ENCODE peak calls at places on chromosomes 6 and 20, in eight cellular contexts. Y, B, W, C, F, S, P and A are unnamed samples.

GRCh38 chr20:37954205-37954604 is 51.3 kb downstream of the VSTM2L start:
- DNase-seq in B (no peak), F (no peak), Y (no peak), W (no peak), P (no peak), S (no peak), C (no peak), A (no peak)

GRCh38 chr20:48210111-48211029 is 425.1 kb upstream of the SULF2 start:
- DNase-seq in W (no peak), F (no peak), C (no peak), B (no peak), S (no peak), Y (no peak), P (no peak), A (no peak)

GRCh38 chr6:169156108-169156821 is 97.4 kb downstream of the THBS2 start:
- DNase-seq in B (no peak), S (no peak), Y (peak), F (no peak), C (no peak), W (no peak), P (no peak), A (no peak)

GRCh38 chr6:73180718-73181619 is 44.3 kb downstream of the KHDC1L start:
- DNase-seq in B (peak), P (no peak), Y (peak), F (peak), S (no peak), W (peak), C (peak), A (no peak)

GRCh38 chr20:62413896-62414481 is 6.9 kb upstream of the CABLES2 start:
- DNase-seq in S (no peak), C (no peak), F (no peak), W (no peak), B (no peak), Y (no peak), P (no peak), A (no peak)

GRCh38 chr20:50053790-50054547 is 59.0 kb downstream of the UBE2V1 start:
- DNase-seq in P (no peak), Y (no peak), B (no peak), W (no peak), F (no peak), S (no peak), C (peak), A (no peak)

GRCh38 chr6:108897371-108897770 is 49.1 kb downstream of the ARMC2 start:
- DNase-seq in Y (peak), P (no peak), W (peak), C (no peak), S (no peak), F (no peak), B (no peak), A (no peak)

GRCh38 chr20:2845607-2846006 is 5.1 kb downstream of the VPS16 start:
- DNase-seq in S (no peak), C (no peak), B (no peak), F (no peak), P (no peak), W (no peak), Y (no peak), A (no peak)

GRCh38 chr6:70150521-70150920 is 152.4 kb downstream of the COL9A1 start:
- DNase-seq in F (no peak), P (no peak), S (no peak), B (no peak), W (no peak), Y (no peak), C (no peak), A (no peak)

GRCh38 chr6:111087106-111087835 is at the start of gene SLC16A10:
- DNase-seq in F (peak), B (peak), W (peak), S (peak), C (peak), Y (no peak), P (peak), A (peak)

GRCh38 chr6:125588268-125588667 is 161.2 kb upstream of the HEY2 start:
- DNase-seq in C (no peak), W (no peak), F (no peak), S (no peak), P (no peak), Y (peak), B (no peak), A (no peak)

GRCh38 chr6:124022641-124023040 is 219.0 kb downstream of the NKAIN2 start:
- DNase-seq in S (no peak), F (no peak), Y (no peak), B (no peak), W (no peak), C (no peak), P (no peak), A (no peak)

GRCh38 chr6:124028117-124028516 is 224.5 kb downstream of the NKAIN2 start:
- DNase-seq in C (no peak), Y (no peak), F (no peak), P (no peak), W (no peak), B (no peak), S (no peak), A (no peak)

GRCh38 chr6:124026645-124027044 is 223.0 kb downstream of the NKAIN2 start:
- DNase-seq in Y (no peak), S (no peak), C (no peak), B (no peak), F (no peak), W (no peak), P (no peak), A (no peak)

GRCh38 chr6:124029535-124029934 is 225.9 kb downstream of the NKAIN2 start:
- DNase-seq in C (no peak), W (no peak), P (no peak), S (no peak), F (no peak), B (no peak), Y (no peak), A (no peak)

GRCh38 chr6:124027392-124027791 is 223.7 kb downstream of the NKAIN2 start:
- DNase-seq in Y (no peak), S (no peak), C (no peak), P (no peak), B (no peak), W (no peak), F (no peak), A (no peak)
- H3K27ac ChIP-seq in Y (no peak), S (no peak), C (no peak), P (no peak), B (no peak), W (no peak), F (no peak), A (no peak)

DNA sequence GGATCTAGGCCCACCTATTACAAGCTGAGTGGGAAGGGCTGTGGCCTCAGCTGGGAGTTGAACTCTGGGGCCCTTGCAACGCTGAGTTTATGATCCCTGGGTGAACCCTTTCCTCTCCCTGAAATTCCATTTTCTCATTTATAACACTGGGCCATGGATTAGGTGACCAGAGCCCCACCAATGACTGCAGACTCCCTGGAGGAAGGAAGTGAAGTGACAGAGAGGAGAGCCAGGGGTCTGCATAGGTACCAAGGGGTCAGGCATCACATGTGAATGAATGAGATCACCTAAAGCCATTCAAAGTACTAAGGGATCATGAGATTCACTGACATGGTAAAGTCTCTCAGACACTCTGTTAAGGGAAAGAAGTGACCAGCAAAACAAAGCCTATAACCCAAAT is 46.5 kb upstream of the DSN1 start:
- DNase-seq in Y (no peak), P (no peak), B (no peak), W (no peak), S (no peak), C (no peak), F (no peak), A (no peak)
- H3K27ac ChIP-seq in Y (no peak), P (no peak), B (peak), W (no peak), S (no peak), C (no peak), F (peak), A (peak)

DNA sequence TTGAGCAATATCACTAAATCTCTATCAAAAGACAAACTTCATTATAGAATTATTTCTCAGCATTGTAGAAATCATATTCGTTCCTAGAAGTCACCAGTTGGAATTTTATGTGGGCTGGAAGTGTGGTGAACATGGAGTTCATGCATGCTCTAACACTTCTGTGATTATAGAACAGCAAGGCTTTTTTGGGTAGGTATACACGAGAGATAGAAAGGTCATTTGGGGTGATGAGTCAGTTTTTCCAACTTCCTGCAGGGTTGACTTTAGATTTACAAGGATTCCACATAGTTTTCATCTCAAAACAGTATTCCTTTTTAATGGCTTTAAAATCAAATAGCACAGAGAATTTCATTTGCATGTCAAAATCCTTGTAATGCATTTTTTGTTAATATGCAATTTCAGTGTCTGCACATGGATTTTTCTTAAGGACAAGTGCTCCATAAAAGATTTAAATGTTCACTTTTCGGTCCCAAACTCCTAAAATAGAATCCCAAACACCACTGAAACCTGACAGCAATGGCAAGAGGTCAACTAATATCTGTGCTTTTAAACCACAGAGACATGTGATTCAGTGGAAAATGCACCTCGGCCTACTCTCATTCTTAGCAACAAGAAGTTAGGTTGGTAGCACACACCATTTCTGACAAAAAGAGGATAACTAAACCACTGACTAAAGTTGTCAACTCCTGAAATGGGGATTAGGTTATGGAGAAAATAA is 211.0 kb downstream of the MOXD1 start:
- DNase-seq in C (peak), S (no peak), P (no peak), Y (peak), F (no peak), W (peak), B (no peak), A (no peak)
- H3K27ac ChIP-seq in C (peak), S (no peak), P (no peak), Y (peak), F (no peak), W (no peak), B (no peak), A (no peak)

DNA sequence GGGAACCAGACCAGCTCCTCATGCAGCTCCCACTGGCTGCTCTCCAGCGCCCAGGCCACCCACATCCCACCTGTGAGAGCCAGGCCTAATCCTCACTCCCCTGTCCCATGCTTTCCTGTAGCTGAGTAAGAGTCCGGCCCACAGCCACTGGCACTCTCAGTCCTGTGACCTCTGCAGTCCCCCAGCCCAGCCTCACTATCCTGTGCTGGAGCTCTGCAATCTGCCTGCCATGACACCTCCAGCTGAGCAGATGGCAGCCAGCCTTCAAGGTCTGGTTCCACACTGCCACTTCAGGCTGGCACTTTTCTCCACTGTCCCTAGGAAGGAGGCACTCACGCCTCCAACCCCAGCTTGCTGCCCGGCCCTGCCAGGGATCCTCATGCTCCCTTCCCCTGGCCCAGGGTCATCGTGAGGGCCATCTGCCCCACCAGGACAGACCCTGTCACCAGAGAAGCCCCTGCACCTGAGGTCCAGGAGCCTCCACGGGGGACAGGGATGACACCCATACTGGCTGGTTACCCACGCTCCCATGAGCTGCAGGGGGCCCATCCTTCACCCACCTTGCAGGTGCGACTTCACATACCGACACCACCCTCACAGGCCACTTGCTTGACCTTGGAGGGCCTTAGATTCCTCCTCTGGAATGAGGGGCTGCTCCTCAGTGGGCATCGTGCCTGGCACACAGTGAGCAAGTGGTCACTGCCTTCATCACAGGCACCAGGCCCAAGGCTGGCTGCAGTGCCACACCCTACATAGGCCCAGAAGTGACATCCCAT is 100.1 kb downstream of the ASXL1 start:
- DNase-seq in B (no peak), P (no peak), Y (no peak), S (no peak), W (no peak), C (no peak), F (no peak), A (peak)
- H3K27ac ChIP-seq in B (no peak), P (no peak), Y (no peak), S (no peak), W (no peak), C (no peak), F (peak), A (peak)

DNA sequence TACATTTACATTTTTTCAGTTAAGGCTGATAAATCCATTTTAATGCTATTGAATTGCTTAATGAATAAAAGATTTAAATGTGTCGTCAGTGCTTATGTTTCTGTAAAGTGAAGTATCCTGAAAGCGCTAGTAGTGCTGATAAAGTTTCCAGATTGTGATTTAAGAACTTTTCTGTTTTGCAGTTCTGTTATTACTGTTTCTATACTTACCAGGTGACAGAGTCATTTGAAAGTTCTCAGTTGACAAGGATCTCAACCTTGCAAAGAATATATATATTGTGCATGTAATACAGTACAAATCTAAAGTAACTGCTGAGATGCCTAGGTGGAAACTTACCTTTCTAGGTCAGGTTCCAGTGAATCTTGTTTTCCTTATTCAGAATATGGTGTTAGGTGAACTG is 201.8 kb downstream of the ARID1B start:
- DNase-seq in W (no peak), F (no peak), B (no peak), C (no peak), P (no peak), S (no peak), Y (no peak), A (no peak)
- H3K27ac ChIP-seq in W (no peak), F (no peak), B (peak), C (no peak), P (no peak), S (no peak), Y (no peak), A (no peak)

GRCh38 chr6:104638841-104639290 is 220.9 kb downstream of the HACE1 start:
- DNase-seq in C (no peak), W (no peak), S (no peak), F (no peak), B (no peak), Y (no peak), P (no peak), A (no peak)
- H3K27ac ChIP-seq in C (no peak), W (no peak), S (peak), F (no peak), B (no peak), Y (no peak), P (no peak), A (peak)

GRCh38 chr6:12312736-12313135 is 22.6 kb downstream of the EDN1 start:
- DNase-seq in P (no peak), F (no peak), C (peak), B (no peak), S (no peak), W (no peak), Y (no peak), A (no peak)
- H3K27ac ChIP-seq in P (no peak), F (no peak), C (peak), B (no peak), S (no peak), W (no peak), Y (no peak), A (no peak)

GRCh38 chr6:142279350-142280180 is 22.2 kb upstream of the ADGRG6 start:
- DNase-seq in W (no peak), B (no peak), F (no peak), S (no peak), C (no peak), P (no peak), Y (no peak), A (no peak)

GRCh38 chr6:142280927-142281326 is 20.9 kb upstream of the ADGRG6 start:
- DNase-seq in C (no peak), Y (no peak), W (no peak), P (no peak), B (no peak), S (no peak), F (no peak), A (no peak)

GRCh38 chr6:142276256-142276655 is 25.6 kb upstream of the ADGRG6 start:
- DNase-seq in B (no peak), P (no peak), F (no peak), W (no peak), Y (no peak), C (no peak), S (no peak), A (no peak)

GRCh38 chr6:142284419-142284818 is 17.4 kb upstream of the ADGRG6 start:
- DNase-seq in C (no peak), B (no peak), F (no peak), S (no peak), P (no peak), Y (no peak), W (no peak), A (no peak)

DNA sequence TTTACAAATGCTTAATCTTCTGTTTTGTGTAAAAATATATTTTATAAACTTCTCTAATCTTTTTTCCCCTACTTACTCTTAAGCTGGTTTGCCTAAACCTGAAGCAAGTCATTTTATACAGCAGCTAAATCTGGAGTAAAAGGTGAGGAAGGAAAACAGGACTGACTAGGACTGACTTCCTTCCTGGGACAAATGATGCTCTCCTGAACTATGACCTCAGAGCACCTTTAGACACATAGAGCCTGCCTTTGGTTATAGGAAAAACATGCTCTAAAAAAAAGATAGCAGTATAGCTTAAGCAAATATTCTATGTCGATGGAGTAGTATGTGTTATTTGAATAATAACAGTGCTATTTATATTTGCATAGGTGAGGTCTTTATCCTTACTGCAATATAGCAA is 21.5 kb upstream of the ADGRG6 start:
- DNase-seq in B (no peak), W (no peak), P (no peak), S (no peak), Y (no peak), C (no peak), F (no peak), A (no peak)
- H3K27ac ChIP-seq in B (no peak), W (no peak), P (no peak), S (no peak), Y (no peak), C (no peak), F (no peak), A (no peak)